ENCODE peak calls at places on chromosomes 7 and 10, in ten cellular contexts. X, E, F, H, U, S, O, G, R and A are unnamed samples.

GRCh38 chr7:143216151-143216550 is 5.7 kb upstream of the TAS2R40 start:
- DNase-seq in E (no peak), U (no peak), S (no peak), G (no peak), X (no peak), F (no peak), H (no peak), R (no peak), O (no peak), A (no peak)

GRCh38 chr7:43302211-43302711 is 189.8 kb downstream of the HECW1 start:
- DNase-seq in E (peak), G (no peak), R (no peak), X (no peak), U (no peak), F (no peak), S (no peak), O (peak), H (no peak), A (no peak)

GRCh38 chr10:126651461-126651860 is 19.0 kb downstream of the C10orf90 start:
- DNase-seq in F (no peak), S (no peak), H (no peak), E (no peak), R (no peak), O (no peak), U (no peak), G (no peak), X (no peak), A (no peak)

GRCh38 chr10:111511751-111512150 is 434.9 kb downstream of the ADRA2A start:
- DNase-seq in F (no peak), R (no peak), G (no peak), X (no peak), O (no peak), E (no peak), U (no peak), H (no peak), S (no peak), A (no peak)

GRCh38 chr10:108801775-108802516 is 1121.4 kb downstream of the XPNPEP1 start:
- DNase-seq in S (no peak), F (no peak), X (no peak), H (no peak), E (no peak), R (no peak), U (no peak), O (no peak), G (no peak), A (no peak)

GRCh38 chr10:97095701-97096300 is 90.0 kb downstream of the SLIT1 start:
- DNase-seq in X (no peak), U (no peak), R (no peak), O (no peak), S (no peak), H (no peak), F (no peak), G (no peak), E (no peak), A (no peak)

GRCh38 chr10:5252177-5253037 is 55.8 kb downstream of the AKR1C4 start:
- DNase-seq in X (peak), R (no peak), G (no peak), E (no peak), S (no peak), H (no peak), O (peak), U (peak), F (no peak), A (no peak)

GRCh38 chr7:131076711-131077170 is 250.9 kb upstream of the MKLN1 start:
- DNase-seq in R (no peak), O (peak), U (no peak), G (no peak), S (no peak), H (no peak), E (no peak), X (no peak), F (no peak), A (no peak)

GRCh38 chr10:24503627-24504320 is 219.9 kb downstream of the ARHGAP21 start:
- DNase-seq in G (no peak), X (peak), O (peak), R (no peak), U (no peak), F (no peak), E (peak), S (peak), H (no peak), A (peak)

GRCh38 chr7:155369766-155370165 is 72.1 kb downstream of the INSIG1 start:
- DNase-seq in O (no peak), H (no peak), S (no peak), R (peak), U (peak), X (no peak), G (no peak), E (no peak), F (no peak), A (no peak)

GRCh38 chr10:11864727-11865126 is 41.6 kb downstream of the PROSER2 start:
- DNase-seq in U (no peak), R (no peak), H (no peak), G (no peak), O (no peak), F (no peak), S (no peak), E (no peak), X (no peak), A (no peak)

GRCh38 chr10:118568327-118568848 is 27.1 kb downstream of the PRLHR start:
- DNase-seq in F (peak), R (no peak), G (peak), S (peak), X (peak), H (peak), E (peak), O (peak), U (no peak), A (peak)

GRCh38 chr10:93431361-93431760 is 50.8 kb downstream of the MYOF start:
- DNase-seq in H (no peak), R (no peak), F (no peak), S (no peak), U (no peak), O (no peak), G (no peak), E (no peak), X (no peak), A (no peak)

GRCh38 chr7:14734839-14735321 is 167.7 kb downstream of the DGKB start:
- DNase-seq in E (no peak), H (no peak), X (no peak), R (no peak), S (no peak), O (no peak), F (no peak), G (no peak), U (no peak), A (no peak)

GRCh38 chr7:121901026-121901425 is 28.1 kb downstream of the PTPRZ1 start:
- DNase-seq in S (no peak), O (no peak), F (no peak), E (no peak), R (no peak), H (no peak), X (no peak), U (no peak), G (no peak), A (no peak)

GRCh38 chr10:79090134-79090803 is 21.5 kb downstream of the ZMIZ1 start:
- DNase-seq in G (no peak), H (no peak), X (no peak), E (no peak), U (no peak), S (no peak), R (no peak), F (no peak), O (no peak), A (peak)

GRCh38 chr7:69928609-69929008 is 330.3 kb downstream of the AUTS2 start:
- DNase-seq in R (no peak), O (no peak), H (no peak), F (no peak), E (no peak), G (no peak), S (no peak), X (no peak), U (no peak), A (no peak)

GRCh38 chr10:43524434-43525247 is 49.8 kb downstream of the ZNF239 start:
- DNase-seq in R (no peak), O (no peak), F (no peak), E (no peak), H (no peak), U (no peak), X (peak), S (no peak), G (no peak), A (no peak)

GRCh38 chr10:96968682-96969423 is 136.8 kb downstream of the LCOR start:
- DNase-seq in E (no peak), G (no peak), H (no peak), O (no peak), F (no peak), U (no peak), S (no peak), R (no peak), X (no peak), A (no peak)

GRCh38 chr10:94115725-94116124 is 122.0 kb downstream of the PLCE1 start:
- DNase-seq in X (peak), G (no peak), E (no peak), H (no peak), U (no peak), F (no peak), S (no peak), O (no peak), R (no peak), A (no peak)

GRCh38 chr10:107341281-107341680 is 176.8 kb upstream of the SORCS1 start:
- DNase-seq in O (no peak), S (no peak), R (no peak), U (no peak), F (no peak), H (no peak), X (no peak), E (no peak), G (no peak), A (no peak)

GRCh38 chr7:50653116-50653854 is 88.1 kb upstream of the DDC start:
- DNase-seq in F (peak), O (peak), G (no peak), R (peak), U (no peak), H (peak), E (no peak), X (no peak), S (peak), A (no peak)

GRCh38 chr10:123578721-123579120 is 87.4 kb upstream of the GPR26 start:
- DNase-seq in F (no peak), G (no peak), S (no peak), U (no peak), H (no peak), O (no peak), E (no peak), R (peak), X (no peak), A (no peak)

GRCh38 chr7:138258194-138258554 is 181.9 kb downstream of the AKR1D1 start:
- DNase-seq in G (no peak), H (no peak), F (no peak), R (no peak), E (no peak), U (no peak), X (no peak), S (no peak), O (peak), A (no peak)

GRCh38 chr10:11003739-11004515 is 13.7 kb upstream of the CELF2 start:
- DNase-seq in F (no peak), E (no peak), G (no peak), R (no peak), S (no peak), U (no peak), O (no peak), H (no peak), X (no peak), A (no peak)

GRCh38 chr10:95411635-95412034 is 120.8 kb upstream of the PDLIM1 start:
- DNase-seq in F (no peak), U (no peak), R (no peak), X (no peak), H (no peak), O (no peak), S (no peak), G (no peak), E (no peak), A (no peak)

GRCh38 chr10:83212632-83213349 is 926.5 kb upstream of the GHITM start:
- DNase-seq in E (no peak), F (no peak), H (no peak), O (no peak), S (no peak), G (no peak), R (no peak), X (no peak), U (no peak), A (no peak)

GRCh38 chr10:85643839-85644525 is 722.6 kb downstream of the GRID1 start:
- DNase-seq in H (no peak), E (no peak), U (no peak), O (peak), R (no peak), G (no peak), S (peak), X (peak), F (no peak), A (no peak)

GRCh38 chr7:56009695-56010094 is 41.5 kb downstream of the PSPH start:
- DNase-seq in F (peak), R (no peak), U (no peak), X (no peak), H (no peak), O (peak), E (no peak), G (peak), S (peak), A (no peak)

DNA sequence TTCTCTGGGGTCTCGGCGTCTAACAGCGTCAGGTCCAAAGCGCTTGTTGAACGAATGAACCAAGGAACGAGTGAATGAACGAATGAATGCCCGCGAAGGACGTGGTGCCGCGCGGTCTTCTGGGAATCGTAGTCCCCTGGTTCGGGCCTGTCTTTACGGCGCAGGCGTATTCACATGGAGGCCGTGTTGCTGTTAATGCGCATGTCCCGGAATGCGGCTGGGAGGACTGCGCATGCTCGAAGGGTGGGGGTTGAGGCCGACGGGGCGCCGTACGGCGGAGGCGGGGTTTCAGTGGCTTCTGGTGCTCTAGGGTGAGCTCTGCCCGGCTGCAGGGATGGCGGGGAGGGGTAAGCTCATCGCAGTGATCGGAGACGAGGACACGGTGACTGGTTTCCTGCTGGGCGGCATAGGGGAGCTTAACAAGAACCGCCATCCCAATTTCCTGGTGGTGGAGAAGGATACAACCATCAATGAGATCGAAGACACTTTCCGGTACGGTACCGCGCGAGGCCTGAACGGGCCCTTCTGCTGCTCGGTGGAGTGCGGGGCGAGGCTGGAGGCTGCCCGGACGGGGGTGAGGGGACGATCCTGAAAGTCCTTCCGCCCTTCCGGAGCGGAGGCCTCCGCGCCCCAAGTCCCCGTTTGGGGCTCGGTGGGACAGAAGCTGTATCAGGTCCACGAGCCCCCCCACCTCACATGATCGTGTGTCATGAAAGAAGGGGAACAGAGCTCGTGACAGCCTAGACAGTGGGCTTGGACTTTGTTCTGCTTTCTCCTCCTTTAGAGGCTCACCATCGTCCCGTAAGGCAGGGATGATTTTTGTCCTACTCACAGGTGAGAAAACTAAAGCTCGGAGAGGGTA is at the start of gene ATP6V1F:
- DNase-seq in O (peak), U (peak), R (peak), F (peak), E (peak), X (peak), S (peak), G (peak), H (peak), A (peak)
- TF ChIP-seq POLR2A in O (peak), U (no peak), R (no peak), F (no peak), E (no peak), X (peak), S (peak), G (peak), H (peak), A (peak)

GRCh38 chr10:73413108-73413527 is 740 bp downstream of the ANXA7 start:
- DNase-seq in X (peak), S (peak), H (no peak), O (peak), E (peak), G (peak), U (no peak), F (no peak), R (no peak), A (peak)

GRCh38 chr10:73416571-73416970 is 2.7 kb upstream of the ANXA7 start:
- DNase-seq in S (no peak), X (no peak), F (no peak), H (no peak), R (no peak), O (no peak), G (no peak), E (no peak), U (no peak), A (no peak)

GRCh38 chr10:73414230-73414981 is 548 bp upstream of the ANXA7 start:
- DNase-seq in O (no peak), G (no peak), E (no peak), R (no peak), H (no peak), U (no peak), F (no peak), X (no peak), S (peak), A (no peak)

GRCh38 chr10:73410897-73411296 is 3.0 kb downstream of the ANXA7 start:
- DNase-seq in X (no peak), F (no peak), U (no peak), O (no peak), S (no peak), E (no peak), R (no peak), G (no peak), H (no peak), A (no peak)

DNA sequence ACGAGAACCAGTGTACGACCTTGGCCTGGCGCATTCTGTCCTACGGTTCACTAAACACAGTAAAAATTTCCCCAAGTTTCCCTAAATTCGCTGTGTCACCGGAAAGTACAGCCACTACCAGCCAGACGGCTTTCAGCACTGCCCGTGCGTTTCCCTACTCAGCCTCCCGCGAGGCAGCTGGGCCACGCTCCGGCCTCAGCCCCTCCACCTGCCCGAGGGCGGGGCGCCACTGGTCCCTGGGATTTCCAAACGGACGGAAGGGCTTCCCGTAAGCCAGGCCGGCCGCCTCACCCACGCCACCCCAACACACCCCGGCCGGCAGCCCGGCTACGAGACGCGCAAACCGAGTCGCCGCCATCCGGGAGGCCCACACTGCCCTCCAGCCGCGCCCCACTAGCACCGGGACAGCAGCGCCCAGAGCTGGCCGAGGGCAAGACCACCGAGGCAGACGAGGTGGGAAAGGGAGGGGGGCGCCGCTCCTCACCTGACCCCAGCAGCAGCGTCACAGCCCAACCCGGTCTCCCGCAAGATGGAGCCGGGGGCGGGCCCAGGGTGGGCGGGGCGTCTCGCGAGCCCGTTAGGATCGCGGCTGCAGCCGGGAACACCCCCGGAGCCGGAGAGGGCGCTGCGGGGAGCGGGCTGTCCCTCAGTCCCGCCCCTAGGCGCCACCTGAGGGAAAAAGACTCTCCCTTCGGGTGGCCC is at the start of gene ANXA7:
- DNase-seq in H (peak), X (peak), E (peak), F (peak), S (peak), G (peak), U (peak), R (peak), O (peak), A (peak)
- TF ChIP-seq POLR2A in H (peak), X (peak), E (peak), F (no peak), S (peak), G (peak), U (peak), R (peak), O (peak), A (peak)

GRCh38 chr7:32892521-32893224 is 1.1 kb upstream of the KBTBD2 start:
- DNase-seq in F (peak), H (peak), R (no peak), G (peak), E (peak), S (peak), U (peak), X (peak), O (no peak), A (peak)

GRCh38 chr7:32891800-32892520 is 400 bp upstream of the KBTBD2 start:
- DNase-seq in U (peak), R (peak), X (peak), E (peak), F (peak), S (peak), G (peak), O (peak), H (peak), A (peak)

GRCh38 chr7:32890010-32890552 is 1.5 kb downstream of the KBTBD2 start:
- DNase-seq in H (no peak), U (no peak), R (no peak), O (peak), X (peak), E (no peak), S (no peak), G (no peak), F (no peak), A (peak)

GRCh38 chr7:32891046-32891799 is at the start of gene KBTBD2:
- DNase-seq in U (peak), E (peak), F (peak), G (peak), R (peak), X (peak), O (peak), H (peak), S (peak), A (peak)

DNA sequence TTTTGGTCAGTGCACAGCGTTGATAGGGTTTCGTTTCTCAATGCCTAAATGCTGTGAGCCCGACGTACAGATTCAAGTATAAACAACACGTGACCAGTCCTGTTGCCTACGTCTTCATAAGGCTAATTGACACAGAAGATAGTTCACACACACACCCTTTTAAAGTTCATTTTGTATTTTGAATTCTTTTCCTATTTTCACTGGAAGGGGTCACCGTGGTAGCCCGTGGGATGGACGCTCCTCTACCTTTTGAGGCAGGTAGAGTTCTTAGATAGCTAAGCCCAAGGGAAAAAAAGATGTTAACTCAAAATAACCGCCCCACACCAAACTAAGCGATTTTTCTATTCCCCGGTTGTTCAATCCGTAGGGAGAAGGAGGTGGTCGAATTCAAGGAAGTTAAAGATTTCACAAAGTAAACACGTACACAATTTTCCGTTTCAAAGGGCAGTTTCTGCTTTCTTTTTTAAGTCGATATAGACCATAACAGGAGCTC is 961 bp downstream of the KBTBD2 start:
- DNase-seq in U (no peak), X (peak), E (no peak), G (peak), O (peak), H (peak), S (peak), R (no peak), F (peak), A (peak)
- TF ChIP-seq POLR2A in U (no peak), X (no peak), E (no peak), G (no peak), O (no peak), H (no peak), S (peak), R (no peak), F (no peak), A (peak)

GRCh38 chr7:132584796-132585494 is 8.7 kb upstream of the PLXNA4 start:
- DNase-seq in S (no peak), H (no peak), U (no peak), G (no peak), R (no peak), F (no peak), O (no peak), E (no peak), X (no peak), A (no peak)
- TF ChIP-seq POLR2A in S (no peak), H (no peak), U (no peak), G (no peak), R (no peak), F (no peak), O (no peak), E (no peak), X (no peak), A (no peak)